ENCODE peak calls at places on chromosomes 16 and 17, in seven cellular contexts. O, T, W, D, N, I and B are unnamed samples.

GRCh38 chr17:47632991-47633390 is 16.7 kb upstream of the KPNB1 start:
- DNase-seq in O (no peak), T (no peak), W (no peak), D (no peak), N (no peak), I (no peak), B (no peak)

GRCh38 chr16:5383737-5384136 is 286.1 kb upstream of the EEF2KMT start:
- DNase-seq in O (no peak), T (no peak), W (no peak), D (no peak), N (no peak), I (no peak), B (no peak)

GRCh38 chr17:78101112-78101511 is 27.4 kb downstream of the TMC6 start:
- DNase-seq in O (no peak), T (no peak), W (no peak), D (no peak), N (no peak), I (no peak), B (no peak)

GRCh38 chr16:85056211-85056748 is 28.7 kb downstream of the KIAA0513 start:
- DNase-seq in O (no peak), T (peak), W (no peak), D (no peak), N (no peak), I (no peak), B (no peak)

GRCh38 chr16:84947022-84947421 is 64.3 kb downstream of the ZDHHC7 start:
- DNase-seq in O (no peak), T (no peak), W (no peak), D (no peak), N (peak), I (no peak), B (no peak)

GRCh38 chr17:50763716-50764450 is 3.4 kb downstream of the ANKRD40CL start:
- DNase-seq in O (no peak), T (no peak), W (peak), D (peak), N (no peak), I (no peak), B (no peak)

GRCh38 chr16:49548571-49548970 is 175.0 kb downstream of the C16orf78 start:
- DNase-seq in O (no peak), T (no peak), W (no peak), D (no peak), N (no peak), I (no peak), B (no peak)

GRCh38 chr17:80751070-80751459 is 206.4 kb downstream of the RPTOR start:
- DNase-seq in O (no peak), T (no peak), W (no peak), D (no peak), N (no peak), I (no peak), B (no peak)

GRCh38 chr17:72687941-72688340 is 404.5 kb downstream of the SLC39A11 start:
- DNase-seq in O (no peak), T (no peak), W (no peak), D (no peak), N (no peak), I (no peak), B (no peak)

GRCh38 chr17:82225368-82226029 is 3.3 kb upstream of the SLC16A3 start:
- DNase-seq in O (peak), T (no peak), W (no peak), D (no peak), N (no peak), I (no peak), B (no peak)

GRCh38 chr16:6447046-6447445 is 885.6 kb upstream of the RBFOX1 start:
- DNase-seq in O (no peak), T (no peak), W (no peak), D (no peak), N (no peak), I (no peak), B (no peak)

GRCh38 chr17:49278076-49278475 is 47.5 kb upstream of the PHOSPHO1 start:
- DNase-seq in O (no peak), T (no peak), W (no peak), D (no peak), N (no peak), I (no peak), B (no peak)

GRCh38 chr16:82652826-82653225 is 26.1 kb downstream of the CDH13 start:
- DNase-seq in O (no peak), T (no peak), W (no peak), D (no peak), N (no peak), I (no peak), B (no peak)

GRCh38 chr16:30874244-30874820 is 19.5 kb downstream of the BCL7C start:
- DNase-seq in O (no peak), T (no peak), W (no peak), D (no peak), N (no peak), I (no peak), B (no peak)

GRCh38 chr17:11836508-11836907 is 160.8 kb downstream of the ZNF18 start:
- DNase-seq in O (no peak), T (no peak), W (no peak), D (no peak), N (no peak), I (no peak), B (no peak)

GRCh38 chr17:78372811-78373210 is 5.6 kb upstream of the PGS1 start:
- DNase-seq in O (no peak), T (no peak), W (no peak), D (no peak), N (no peak), I (no peak), B (no peak)

GRCh38 chr16:69773255-69773947 is 11.3 kb downstream of the WWP2 start:
- DNase-seq in O (no peak), T (no peak), W (no peak), D (no peak), N (no peak), I (no peak), B (no peak)

GRCh38 chr17:57663326-57664070 is 81.6 kb downstream of the CCDC182 start:
- DNase-seq in O (no peak), T (no peak), W (peak), D (no peak), N (no peak), I (no peak), B (no peak)

GRCh38 chr16:12191102-12191501 is 214.6 kb downstream of the SNX29 start:
- DNase-seq in O (no peak), T (no peak), W (peak), D (no peak), N (no peak), I (no peak), B (no peak)

GRCh38 chr17:35345926-35346771 is 27.3 kb downstream of the SLFN11 start:
- DNase-seq in O (peak), T (no peak), W (no peak), D (no peak), N (peak), I (no peak), B (peak)

GRCh38 chr17:60073621-60074020 is 5.1 kb downstream of the HEATR6 start:
- DNase-seq in O (no peak), T (no peak), W (no peak), D (no peak), N (no peak), I (no peak), B (no peak)

GRCh38 chr16:86505185-86505898 is 5.0 kb upstream of the FOXF1 start:
- DNase-seq in O (no peak), T (no peak), W (no peak), D (no peak), N (no peak), I (no peak), B (no peak)

GRCh38 chr17:44556114-44556853 is 1.0 kb upstream of the FZD2 start:
- DNase-seq in O (no peak), T (peak), W (peak), D (peak), N (no peak), I (no peak), B (no peak)

GRCh38 chr16:48447940-48448536 is 62.8 kb upstream of the SIAH1 start:
- DNase-seq in O (no peak), T (no peak), W (no peak), D (no peak), N (no peak), I (no peak), B (no peak)

GRCh38 chr16:62548095-62548494 is 511.9 kb upstream of the CDH8 start:
- DNase-seq in O (no peak), T (no peak), W (no peak), D (no peak), N (no peak), I (no peak), B (no peak)

GRCh38 chr16:48282636-48283263 is 35.4 kb upstream of the ABCC11 start:
- DNase-seq in O (no peak), T (no peak), W (no peak), D (no peak), N (no peak), I (no peak), B (no peak)

GRCh38 chr17:18859256-18859655 is 1.3 kb downstream of the PRPSAP2 start:
- DNase-seq in O (no peak), T (no peak), W (peak), D (no peak), N (no peak), I (no peak), B (no peak)

GRCh38 chr16:1583180-1583579 is 28.7 kb downstream of the IFT140 start:
- DNase-seq in O (no peak), T (no peak), W (no peak), D (no peak), N (no peak), I (no peak), B (no peak)

GRCh38 chr16:21283521-21284289 is 5.6 kb upstream of the CRYM start:
- DNase-seq in O (peak), T (peak), W (peak), D (no peak), N (no peak), I (no peak), B (no peak)

GRCh38 chr17:8123695-8124349 is at the start of gene HES7:
- DNase-seq in O (no peak), T (no peak), W (no peak), D (no peak), N (no peak), I (no peak), B (no peak)

GRCh38 chr16:13453938-13454553 is 465.9 kb upstream of the ERCC4 start:
- DNase-seq in O (no peak), T (peak), W (peak), D (no peak), N (no peak), I (no peak), B (peak)

GRCh38 chr16:10668322-10669045 is 26.2 kb downstream of the TEKT5 start:
- DNase-seq in O (peak), T (peak), W (no peak), D (no peak), N (no peak), I (no peak), B (no peak)

GRCh38 chr17:45428954-45429337 is 3.7 kb downstream of the ARHGAP27 start:
- DNase-seq in O (no peak), T (no peak), W (no peak), D (peak), N (no peak), I (no peak), B (no peak)

GRCh38 chr16:62038646-62039045 is 2.4 kb upstream of the CDH8 start:
- DNase-seq in O (no peak), T (no peak), W (no peak), D (no peak), N (no peak), I (no peak), B (no peak)

GRCh38 chr17:2892305-2892971 is 96.2 kb downstream of the RAP1GAP2 start:
- DNase-seq in O (peak), T (no peak), W (no peak), D (peak), N (no peak), I (no peak), B (peak)

GRCh38 chr17:27559996-27560481 is 70.9 kb upstream of the LGALS9 start:
- DNase-seq in O (peak), T (no peak), W (peak), D (no peak), N (peak), I (peak), B (peak)